ENCODE peak calls at places on chromosomes 11 and 22, in seven cellular contexts. I is uterus, J is sigmoid colon, R is A549, X is OCI-LY7, H is pancreas, Q is fibroblast of mammary gland. U is an unnamed sample.
A peak's percentile ranks its signal among the peaks of the same experiment; 100 is the strongest.

GRCh38 chr22:26172389-26172990 is 3.2 kb downstream of the SEZ6L start:
- DNase-seq in I (no peak), J (no peak), R (peak; percentile 22), X (peak; percentile 45), H (peak; percentile 48), Q (peak; percentile 13), U (peak; percentile 28)

GRCh38 chr22:21000215-21000986 is 1.5 kb downstream of the THAP7 start:
- DNase-seq in I (no peak), J (no peak), R (no peak), X (no peak), H (no peak), Q (no peak), U (no peak)

GRCh38 chr11:112503410-112503809 is 242.8 kb upstream of the PLET1 start:
- DNase-seq in I (no peak), J (no peak), R (no peak), X (no peak), H (no peak), Q (no peak), U (no peak)

GRCh38 chr11:13955971-13956421 is 6.5 kb upstream of the SPON1 start:
- DNase-seq in I (peak; percentile 71), J (peak; percentile 83), R (no peak), X (peak; percentile 80), H (peak; percentile 37), Q (peak; percentile 78), U (no peak)

GRCh38 chr11:74678041-74678440 is 53.2 kb downstream of the CHRDL2 start:
- DNase-seq in I (peak; percentile 19), J (no peak), R (no peak), X (no peak), H (no peak), Q (no peak), U (no peak)

GRCh38 chr11:13343931-13344717 is 66.5 kb downstream of the BMAL1 start:
- DNase-seq in I (peak; percentile 74), J (no peak), R (peak; percentile 74), X (peak; percentile 63), H (peak; percentile 57), Q (peak; percentile 76), U (peak; percentile 58)

GRCh38 chr11:59791639-59792038 is 18.9 kb downstream of the MRPL16 start:
- DNase-seq in I (no peak), J (no peak), R (no peak), X (no peak), H (no peak), Q (no peak), U (no peak)

GRCh38 chr11:78022397-78023396 is at the start of gene KCTD14:
- DNase-seq in I (peak; percentile 29), J (peak; percentile 66), R (no peak), X (no peak), H (peak; percentile 80), Q (no peak), U (no peak)

GRCh38 chr11:15493921-15494630 is 379.4 kb downstream of the INSC start:
- DNase-seq in I (no peak), J (no peak), R (no peak), X (no peak), H (no peak), Q (no peak), U (no peak)

GRCh38 chr22:32720924-32721323 is 80.6 kb upstream of the TIMP3 start:
- DNase-seq in I (peak; percentile 60), J (no peak), R (no peak), X (no peak), H (no peak), Q (peak; percentile 94), U (no peak)

GRCh38 chr11:112227002-112227401 is 774 bp downstream of the PTS start:
- DNase-seq in I (no peak), J (no peak), R (peak; percentile 21), X (peak; percentile 4), H (no peak), Q (peak; percentile 55), U (no peak)

GRCh38 chr22:33841281-33842005 is 78.8 kb downstream of the LARGE1 start:
- DNase-seq in I (no peak), J (no peak), R (no peak), X (peak; percentile 76), H (no peak), Q (no peak), U (no peak)

GRCh38 chr11:128318856-128319474 is 268.4 kb downstream of the ETS1 start:
- DNase-seq in I (no peak), J (no peak), R (no peak), X (peak; percentile 14), H (no peak), Q (no peak), U (no peak)

GRCh38 chr11:124108158-124108557 is 7.1 kb upstream of the VWA5A start:
- DNase-seq in I (no peak), J (no peak), R (no peak), X (peak; percentile 14), H (no peak), Q (peak; percentile 41), U (no peak)
- TF ChIP-seq CTCF in I (no peak), J (no peak), R (no peak), X (peak; percentile 60), H (no peak), Q (peak; percentile 29), U (no peak)

GRCh38 chr11:126265801-126266200 is 2.9 kb downstream of the SRPRA start:
- DNase-seq in I (no peak), J (no peak), R (peak; percentile 8), X (no peak), H (no peak), Q (peak; percentile 30), U (no peak)
- TF ChIP-seq CTCF in I (no peak), J (no peak), R (no peak), X (no peak), H (no peak), Q (no peak), U (no peak)

GRCh38 chr11:23201936-23202522 is 341.8 kb upstream of the CCDC179 start:
- DNase-seq in I (no peak), J (no peak), R (no peak), X (no peak), H (no peak), Q (no peak), U (no peak)
- TF ChIP-seq CTCF in I (no peak), J (no peak), R (no peak), X (no peak), H (no peak), Q (no peak), U (no peak)

GRCh38 chr11:82225502-82225901 is 508.2 kb downstream of the FAM181B start:
- DNase-seq in I (no peak), J (no peak), R (no peak), X (no peak), H (no peak), Q (no peak), U (no peak)

GRCh38 chr11:82225930-82226329 is 507.7 kb downstream of the FAM181B start:
- DNase-seq in I (no peak), J (no peak), R (no peak), X (no peak), H (no peak), Q (no peak), U (no peak)

GRCh38 chr11:82234256-82234655 is 499.4 kb downstream of the FAM181B start:
- DNase-seq in I (no peak), J (no peak), R (no peak), X (no peak), H (no peak), Q (peak; percentile 18), U (no peak)

GRCh38 chr11:82233211-82233610 is 500.5 kb downstream of the FAM181B start:
- DNase-seq in I (no peak), J (no peak), R (no peak), X (no peak), H (no peak), Q (peak; percentile 51), U (no peak)

GRCh38 chr11:82229346-82229745 is 504.3 kb downstream of the FAM181B start:
- DNase-seq in I (no peak), J (no peak), R (no peak), X (peak; percentile 37), H (no peak), Q (peak; percentile 28), U (no peak)
- TF ChIP-seq CTCF in I (no peak), J (no peak), R (peak; percentile 28), X (peak; percentile 79), H (no peak), Q (peak; percentile 30), U (peak; percentile 60)

DNA sequence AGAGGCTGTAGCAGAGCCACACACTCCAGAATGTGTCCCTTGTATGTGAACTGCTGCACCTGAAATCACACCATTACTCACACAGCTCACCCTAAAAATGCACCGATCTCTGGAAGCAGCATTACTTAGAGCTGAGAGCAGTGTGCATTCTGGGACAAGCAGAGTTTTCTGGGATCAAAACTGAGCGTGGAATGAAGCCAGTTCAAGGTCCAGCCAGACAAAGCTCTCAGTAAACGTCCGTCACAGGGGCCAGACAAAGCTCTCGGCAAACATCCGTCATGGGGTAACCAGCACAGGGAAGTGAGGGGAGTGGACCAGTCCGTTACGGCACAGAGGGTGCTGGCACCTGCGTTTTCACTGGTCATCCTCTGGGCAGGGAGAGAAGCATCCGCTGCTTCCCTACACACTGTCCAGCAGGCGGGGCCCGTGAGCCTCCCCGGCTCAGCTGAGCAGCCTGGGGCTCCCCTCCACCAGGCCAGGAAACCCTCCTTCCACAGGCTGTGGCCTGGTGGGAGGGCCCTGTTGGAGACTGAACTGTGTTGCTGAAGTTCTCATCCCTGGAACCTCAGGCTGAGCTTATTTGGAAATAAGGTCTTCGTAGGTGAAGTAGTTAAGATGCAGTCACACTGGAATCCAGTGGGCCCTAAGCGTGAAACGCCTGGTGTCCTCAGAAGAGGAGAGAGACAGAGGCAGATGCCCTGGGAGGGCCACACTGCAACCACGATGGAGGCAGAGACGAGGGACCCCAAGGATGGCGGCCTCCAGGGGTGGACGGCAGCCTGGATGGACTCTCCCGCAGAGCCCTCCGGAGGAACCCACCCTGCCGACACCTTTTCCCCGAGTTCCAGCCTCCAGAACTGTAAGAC is 883.9 kb downstream of the BRD1 start:
- DNase-seq in I (no peak), J (peak; percentile 33), R (peak; percentile 25), X (peak; percentile 36), H (no peak), Q (no peak), U (no peak)
- TF ChIP-seq CTCF in I (peak; percentile 12), J (no peak), R (peak; percentile 34), X (peak; percentile 67), H (no peak), Q (no peak), U (peak; percentile 9)

GRCh38 chr11:45672593-45672992 is 7.2 kb upstream of the CHST1 start:
- DNase-seq in I (no peak), J (no peak), R (no peak), X (no peak), H (no peak), Q (no peak), U (no peak)
- TF ChIP-seq CTCF in I (no peak), J (no peak), R (no peak), X (no peak), H (no peak), Q (no peak), U (no peak)

GRCh38 chr11:110187731-110188130 is 94.5 kb downstream of the ZC3H12C start:
- DNase-seq in I (no peak), J (no peak), R (no peak), X (no peak), H (no peak), Q (no peak), U (no peak)
- TF ChIP-seq CTCF in I (no peak), J (no peak), R (no peak), X (no peak), H (no peak), Q (no peak), U (no peak)

U was measured in D721Med.